ENCODE peak calls at places on chromosomes 3 and 15, in nine cellular contexts. C, W, I, D, K, Z, Y, B and T are unnamed samples.

GRCh38 chr3:114609952-114610351 is 316.1 kb downstream of the TIGIT start:
- DNase-seq in C (no peak), W (no peak), I (no peak), D (no peak), K (no peak), Z (no peak), Y (no peak), B (no peak), T (no peak)

GRCh38 chr15:78050851-78051250 is 26.7 kb downstream of the TBC1D2B start:
- DNase-seq in C (no peak), W (no peak), I (no peak), D (no peak), K (no peak), Z (no peak), Y (no peak), B (peak; percentile 38), T (no peak)

GRCh38 chr15:37880009-37880834 is 54.2 kb upstream of the TMCO5A start:
- DNase-seq in C (no peak), W (no peak), I (no peak), D (peak; percentile 29), K (peak; percentile 21), Z (no peak), Y (peak; percentile 59), B (no peak), T (peak; percentile 43)

GRCh38 chr15:100032358-100033080 is 299.3 kb upstream of the LYSMD4 start:
- DNase-seq in C (no peak), W (no peak), I (peak; percentile 37), D (no peak), K (no peak), Z (no peak), Y (peak; percentile 25), B (no peak), T (no peak)

GRCh38 chr3:20041197-20041780 is 1.0 kb downstream of the KAT2B start:
- DNase-seq in C (peak; percentile 94), W (peak; percentile 87), I (peak; percentile 94), D (peak; percentile 56), K (peak; percentile 91), Z (no peak), Y (peak; percentile 77), B (peak; percentile 74), T (peak; percentile 77)

GRCh38 chr3:13626396-13626795 is 77.5 kb downstream of the FBLN2 start:
- DNase-seq in C (no peak), W (no peak), I (no peak), D (no peak), K (no peak), Z (no peak), Y (no peak), B (no peak), T (no peak)

GRCh38 chr3:171821778-171822358 is 11.6 kb upstream of the PLD1 start:
- DNase-seq in C (no peak), W (no peak), I (no peak), D (no peak), K (no peak), Z (no peak), Y (no peak), B (no peak), T (no peak)

GRCh38 chr3:124492824-124493223 is 237.4 kb upstream of the UMPS start:
- DNase-seq in C (peak; percentile 27), W (peak; percentile 76), I (no peak), D (no peak), K (peak; percentile 49), Z (peak; percentile 49), Y (peak; percentile 94), B (no peak), T (peak; percentile 62)

GRCh38 chr15:20642054-20642767 is 100.6 kb upstream of the GOLGA6L6 start:
- DNase-seq in C (no peak), W (no peak), I (no peak), D (no peak), K (no peak), Z (no peak), Y (no peak), B (no peak), T (no peak)

GRCh38 chr15:20644896-20645295 is 103.3 kb upstream of the GOLGA6L6 start:
- DNase-seq in C (no peak), W (no peak), I (no peak), D (no peak), K (no peak), Z (no peak), Y (no peak), B (no peak), T (no peak)

GRCh38 chr15:20645956-20646355 is 104.4 kb upstream of the GOLGA6L6 start:
- DNase-seq in C (peak; percentile 25), W (no peak), I (peak; percentile 45), D (no peak), K (no peak), Z (no peak), Y (no peak), B (peak; percentile 17), T (no peak)

GRCh38 chr15:20643024-20643770 is 101.6 kb upstream of the GOLGA6L6 start:
- DNase-seq in C (no peak), W (no peak), I (no peak), D (no peak), K (no peak), Z (no peak), Y (no peak), B (no peak), T (no peak)

DNA sequence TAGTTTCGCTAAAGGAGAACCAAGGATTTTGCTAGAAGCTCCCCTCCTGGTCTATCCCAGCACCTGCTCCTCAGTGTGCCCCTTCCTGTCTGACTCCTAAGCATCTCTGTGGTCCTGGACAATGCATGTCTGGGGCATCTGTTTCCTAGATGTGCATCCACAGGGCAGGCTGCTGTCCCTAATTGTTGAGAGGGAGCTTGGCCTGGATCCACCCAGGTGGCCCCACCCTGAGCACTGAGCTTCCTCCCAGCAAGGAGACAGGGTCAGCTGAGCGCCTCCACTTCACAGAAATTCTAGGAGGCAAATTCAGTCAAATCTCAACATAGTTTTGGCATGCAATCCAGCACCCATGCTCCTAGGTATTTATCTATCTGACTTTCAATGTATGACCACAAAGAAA is 102.4 kb upstream of the GOLGA6L6 start:
- DNase-seq in C (no peak), W (no peak), I (no peak), D (no peak), K (no peak), Z (no peak), Y (no peak), B (no peak), T (no peak)
- H3K9me3 ChIP-seq in C (no peaks in the 10 kb centered on the region), W (no peaks in the 10 kb centered on the region), I (no peaks in the 10 kb centered on the region), D (no peaks in the 10 kb centered on the region), K (no peaks in the 10 kb centered on the region), Z (peaks cover 40% of the 10 kb centered on the region), Y (peaks cover 5% of the 10 kb centered on the region), B (no peaks in the 10 kb centered on the region), T (no peaks in the 10 kb centered on the region)

GRCh38 chr15:86004061-86004460 is 75.6 kb upstream of the AGBL1 start:
- DNase-seq in C (no peak), W (no peak), I (no peak), D (no peak), K (no peak), Z (no peak), Y (no peak), B (no peak), T (no peak)
- H3K4me3 ChIP-seq in C (no peak overlapping the region), W (no peak overlapping the region), I (no peak overlapping the region), D (peak overlapping the region; percentile 24), K (no peak overlapping the region), Z (no peak overlapping the region), Y (no peak overlapping the region), B (no peak overlapping the region), T (no peak overlapping the region)

GRCh38 chr15:96404560-96404959 is 74.1 kb downstream of the NR2F2 start:
- DNase-seq in C (no peak), W (no peak), I (no peak), D (no peak), K (no peak), Z (no peak), Y (no peak), B (no peak), T (no peak)

GRCh38 chr15:96408591-96409183 is 78.2 kb downstream of the NR2F2 start:
- DNase-seq in C (no peak), W (no peak), I (no peak), D (no peak), K (no peak), Z (no peak), Y (no peak), B (no peak), T (no peak)

GRCh38 chr15:96406701-96407100 is 76.2 kb downstream of the NR2F2 start:
- DNase-seq in C (no peak), W (no peak), I (no peak), D (no peak), K (no peak), Z (no peak), Y (no peak), B (no peak), T (no peak)

GRCh38 chr15:96409231-96410138 is 79.0 kb downstream of the NR2F2 start:
- DNase-seq in C (no peak), W (no peak), I (no peak), D (no peak), K (peak; percentile 18), Z (no peak), Y (no peak), B (no peak), T (no peak)

DNA sequence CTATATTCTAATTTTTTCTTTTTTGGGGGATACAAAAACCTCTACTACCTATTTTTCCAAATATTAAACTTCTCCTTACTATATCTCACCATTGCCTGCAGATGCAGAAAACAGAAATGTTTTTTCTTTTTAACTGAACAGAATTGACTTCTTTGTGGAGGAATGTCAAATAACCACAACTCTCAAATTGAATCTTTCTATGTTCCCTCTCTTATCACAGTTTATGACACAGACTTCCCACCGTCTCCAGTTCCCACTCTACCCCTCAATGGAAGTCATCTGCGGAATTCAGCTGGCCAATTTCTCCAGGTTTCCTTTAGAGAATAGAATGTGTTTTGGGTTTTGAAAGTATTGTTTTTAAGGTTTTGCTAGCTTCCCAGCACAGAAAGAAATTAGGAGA is 77.0 kb downstream of the NR2F2 start:
- DNase-seq in C (no peak), W (no peak), I (no peak), D (no peak), K (no peak), Z (no peak), Y (no peak), B (no peak), T (no peak)
- H3K27me3 ChIP-seq in C (peaks cover 96% of the 10 kb centered on the region), W (no peaks in the 10 kb centered on the region), I (peaks cover 13% of the 10 kb centered on the region), D (peaks cover 45% of the 10 kb centered on the region), K (no peaks in the 10 kb centered on the region), Z (peaks cover 78% of the 10 kb centered on the region), Y (peaks cover 98% of the 10 kb centered on the region), B (peaks cover 11% of the 10 kb centered on the region), T (peaks cover 76% of the 10 kb centered on the region)

GRCh38 chr15:31156808-31157207 is 55.3 kb upstream of the TRPM1 start:
- DNase-seq in C (no peak), W (no peak), I (no peak), D (no peak), K (no peak), Z (no peak), Y (no peak), B (no peak), T (no peak)

GRCh38 chr15:31158858-31159569 is 57.5 kb upstream of the TRPM1 start:
- DNase-seq in C (peak; percentile 59), W (peak; percentile 88), I (no peak), D (no peak), K (peak; percentile 43), Z (no peak), Y (no peak), B (no peak), T (no peak)

GRCh38 chr15:31156226-31156625 is 54.7 kb upstream of the TRPM1 start:
- DNase-seq in C (no peak), W (no peak), I (no peak), D (no peak), K (no peak), Z (no peak), Y (no peak), B (no peak), T (no peak)

GRCh38 chr15:31159837-31160236 is 58.3 kb upstream of the TRPM1 start:
- DNase-seq in C (no peak), W (no peak), I (no peak), D (no peak), K (no peak), Z (no peak), Y (no peak), B (no peak), T (no peak)

GRCh38 chr15:31157644-31158069 is 56.1 kb upstream of the TRPM1 start:
- DNase-seq in C (no peak), W (peak; percentile 57), I (no peak), D (no peak), K (peak; percentile 64), Z (no peak), Y (no peak), B (no peak), T (no peak)
- H3K9me3 ChIP-seq in C (no peaks in the 10 kb centered on the region), W (no peaks in the 10 kb centered on the region), I (no peaks in the 10 kb centered on the region), D (no peaks in the 10 kb centered on the region), K (no peaks in the 10 kb centered on the region), Z (no peaks in the 10 kb centered on the region), Y (no peaks in the 10 kb centered on the region), B (no peaks in the 10 kb centered on the region), T (no peaks in the 10 kb centered on the region)